ENCODE peak calls at places on chromosomes 11 and 22, in nine cellular contexts. N is dorsolateral prefrontal cortex, K is aorta, B is kidney, E is left ventricle myocardium inferior, Z is pancreas, P is A549, L is right cardiac atrium, U is endothelial cell of umbilical vein. H is an unnamed sample.

GRCh38 chr11:60953781-60954180 is 1.8 kb upstream of the SLC15A3 start:
- DNase-seq in N (no peak), K (peak; percentile 55), B (no peak), E (no peak), Z (no peak), P (no peak), L (no peak), U (peak; percentile 29), H (no peak)

GRCh38 chr11:46906596-46906995 is 11.8 kb downstream of the LRP4 start:
- DNase-seq in N (peak; percentile 66), K (peak; percentile 71), B (no peak), E (no peak), Z (no peak), P (no peak), L (no peak), U (peak; percentile 58), H (no peak)

GRCh38 chr11:134512791-134513538 is 100.9 kb upstream of the B3GAT1 start:
- DNase-seq in N (peak; percentile 17), K (peak; percentile 40), B (peak; percentile 46), E (no peak), Z (no peak), P (no peak), L (no peak), U (no peak), H (no peak)

GRCh38 chr22:44443641-44444235 is 54.3 kb downstream of the RTL6 start:
- DNase-seq in N (no peak), K (no peak), B (peak; percentile 31), E (no peak), Z (no peak), P (no peak), L (no peak), U (no peak), H (no peak)

GRCh38 chr11:72838691-72839305 is 24.6 kb downstream of the ATG16L2 start:
- DNase-seq in N (no peak), K (no peak), B (no peak), E (no peak), Z (no peak), P (no peak), L (no peak), U (no peak), H (no peak)

GRCh38 chr11:125343732-125344131 is 152.3 kb downstream of the FEZ1 start:
- DNase-seq in N (no peak), K (peak; percentile 60), B (no peak), E (no peak), Z (no peak), P (no peak), L (peak; percentile 47), U (no peak), H (no peak)

GRCh38 chr22:38970548-38970947 is 11.6 kb upstream of the APOBEC3B start:
- DNase-seq in N (no peak), K (no peak), B (no peak), E (no peak), Z (no peak), P (no peak), L (no peak), U (no peak), H (no peak)

GRCh38 chr22:22427542-22428065 is 80.9 kb downstream of the ZNF280B start:
- DNase-seq in N (no peak), K (no peak), B (no peak), E (no peak), Z (no peak), P (no peak), L (no peak), U (no peak), H (no peak)

GRCh38 chr22:42316988-42317387 is 46.5 kb upstream of the TCF20 start:
- DNase-seq in N (peak; percentile 51), K (no peak), B (no peak), E (peak; percentile 31), Z (no peak), P (no peak), L (no peak), U (no peak), H (peak; percentile 41)

GRCh38 chr22:50074551-50075042 is 10.6 kb downstream of the MLC1 start:
- DNase-seq in N (no peak), K (peak; percentile 62), B (peak; percentile 60), E (no peak), Z (peak; percentile 72), P (no peak), L (peak; percentile 35), U (no peak), H (no peak)

GRCh38 chr11:119743041-119743440 is 14.0 kb upstream of the NECTIN1 start:
- DNase-seq in N (no peak), K (no peak), B (no peak), E (no peak), Z (no peak), P (no peak), L (no peak), U (no peak), H (no peak)

GRCh38 chr11:119739975-119740374 is 11.0 kb upstream of the NECTIN1 start:
- DNase-seq in N (no peak), K (no peak), B (no peak), E (no peak), Z (peak; percentile 94), P (no peak), L (no peak), U (no peak), H (no peak)

GRCh38 chr11:119739021-119739703 is 10.2 kb upstream of the NECTIN1 start:
- DNase-seq in N (no peak), K (no peak), B (no peak), E (no peak), Z (no peak), P (no peak), L (no peak), U (no peak), H (no peak)

GRCh38 chr11:119742263-119742861 is 13.4 kb upstream of the NECTIN1 start:
- DNase-seq in N (no peak), K (peak; percentile 82), B (no peak), E (no peak), Z (no peak), P (no peak), L (peak; percentile 76), U (no peak), H (no peak)

GRCh38 chr11:119741369-119742262 is 12.6 kb upstream of the NECTIN1 start:
- DNase-seq in N (peak; percentile 63), K (peak; percentile 87), B (no peak), E (peak; percentile 52), Z (no peak), P (peak; percentile 58), L (peak; percentile 86), U (peak; percentile 20), H (no peak)
- H3K27ac ChIP-seq in N (peak overlapping the region; percentile 88), K (no peak overlapping the region), B (no peak overlapping the region), E (no peak overlapping the region), Z (no peak overlapping the region), P (no peak overlapping the region), L (no peak overlapping the region), U (no peak overlapping the region), H (peak overlapping the region; percentile 79)

GRCh38 chr11:64878494-64879225 is at the start of gene EHD1:
- DNase-seq in N (peak; percentile 96), K (peak; percentile 100), B (peak; percentile 100), E (peak; percentile 99), Z (peak; percentile 98), P (peak; percentile 97), L (peak; percentile 100), U (peak; percentile 97), H (peak; percentile 89)

GRCh38 chr11:64876226-64876750 is 2.1 kb downstream of the EHD1 start:
- DNase-seq in N (peak; percentile 58), K (peak; percentile 71), B (peak; percentile 46), E (no peak), Z (no peak), P (no peak), L (peak; percentile 42), U (peak; percentile 26), H (peak; percentile 40)

GRCh38 chr11:64876835-64877341 is 1.5 kb downstream of the EHD1 start:
- DNase-seq in N (no peak), K (peak; percentile 87), B (peak; percentile 82), E (no peak), Z (no peak), P (no peak), L (no peak), U (peak; percentile 38), H (no peak)

GRCh38 chr11:64878223-64878493 is 263 bp downstream of the EHD1 start:
- DNase-seq in N (no peak), K (no peak), B (no peak), E (no peak), Z (no peak), P (no peak), L (no peak), U (no peak), H (no peak)

DNA sequence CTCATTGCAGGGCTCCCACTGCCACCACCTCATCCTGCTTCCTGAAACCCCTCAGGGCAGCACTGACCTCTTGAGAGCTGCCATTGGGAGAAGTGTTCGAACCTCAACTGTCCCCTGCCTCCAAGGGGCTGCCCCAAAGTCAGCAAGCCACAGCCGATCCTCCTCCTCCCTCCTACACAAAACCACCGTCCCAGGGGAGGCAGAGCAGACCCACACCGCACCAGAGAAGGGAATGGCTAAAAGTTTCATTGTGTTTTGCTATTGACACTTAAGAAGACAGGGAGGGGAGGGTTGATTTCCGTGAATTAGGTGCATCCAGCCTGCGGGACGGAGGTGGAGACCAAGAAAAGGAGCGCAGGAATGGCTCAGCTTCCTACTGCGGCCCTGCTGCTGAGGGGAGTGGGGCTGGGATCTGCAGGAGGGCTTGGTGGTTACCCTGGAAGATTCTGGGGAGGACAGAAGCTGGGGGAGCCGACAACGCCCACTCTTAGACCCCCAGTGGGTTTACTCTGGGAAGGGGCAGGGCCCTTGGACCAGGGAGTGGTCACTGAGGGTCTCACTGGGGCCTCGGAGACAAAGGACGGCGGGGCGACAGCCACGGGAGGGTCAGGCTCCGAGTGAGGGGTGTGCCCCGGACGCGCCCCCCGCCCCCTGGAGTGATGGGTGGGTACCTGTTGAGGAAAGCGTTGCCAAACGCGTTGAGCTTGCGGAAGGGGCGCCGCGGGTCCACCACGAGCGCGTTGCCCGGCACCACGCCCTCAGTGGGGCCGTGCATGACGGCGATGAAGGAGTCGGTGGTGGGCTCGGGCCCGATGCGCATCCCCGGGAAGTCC is 815 bp downstream of the EHD1 start:
- DNase-seq in N (no peak), K (peak; percentile 83), B (peak; percentile 86), E (no peak), Z (no peak), P (no peak), L (peak; percentile 84), U (peak; percentile 20), H (no peak)
- H3K27ac ChIP-seq in N (peak overlapping the region; percentile 89), K (peak overlapping the region; percentile 64), B (peak overlapping the region; percentile 73), E (peak overlapping the region; percentile 94), Z (peak overlapping the region; percentile 29), P (peak overlapping the region; percentile 88), L (peak overlapping the region; percentile 78), U (peak overlapping the region; percentile 0), H (peak overlapping the region; percentile 72)

GRCh38 chr11:45400594-45400993 is 114.5 kb upstream of the SYT13 start:
- DNase-seq in N (no peak), K (no peak), B (no peak), E (no peak), Z (no peak), P (no peak), L (no peak), U (peak; percentile 41), H (no peak)
- H3K27ac ChIP-seq in N (no peak overlapping the region), K (no peak overlapping the region), B (no peak overlapping the region), E (no peak overlapping the region), Z (no peak overlapping the region), P (no peak overlapping the region), L (no peak overlapping the region), U (peak overlapping the region; percentile 60), H (no peak overlapping the region)

DNA sequence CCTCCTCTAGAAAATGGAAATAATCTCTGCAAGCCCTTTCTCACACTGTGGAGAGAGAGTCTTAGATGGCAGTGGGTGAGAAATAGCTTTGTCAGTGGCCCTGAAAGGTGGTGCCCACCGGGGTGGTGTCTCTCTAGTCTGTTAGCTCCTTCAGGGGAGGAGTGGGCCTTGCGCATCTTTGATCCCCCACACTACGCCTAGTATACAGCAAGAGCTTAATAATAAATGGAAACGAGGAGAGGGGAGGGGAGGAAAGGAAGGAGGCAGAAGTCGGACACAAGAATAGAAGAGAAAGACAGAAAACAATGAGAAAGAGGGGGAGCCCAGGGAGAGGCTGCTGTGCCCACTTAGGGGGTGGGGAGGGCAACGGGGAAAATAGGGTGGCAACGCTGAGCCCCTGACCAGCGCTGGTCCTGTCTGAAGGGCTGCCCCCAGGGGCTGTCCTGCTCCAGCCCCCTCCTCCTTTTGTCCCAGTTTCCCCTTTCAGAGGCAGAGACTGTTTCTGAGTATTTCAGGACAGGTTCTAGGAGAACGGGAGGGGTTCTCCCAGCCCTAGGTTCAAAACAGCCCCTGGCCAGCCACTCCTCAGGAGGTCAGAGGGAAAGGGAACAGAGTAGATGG is 1.2 kb downstream of the ARRB1 start:
- DNase-seq in N (no peak), K (peak; percentile 33), B (peak; percentile 61), E (no peak), Z (no peak), P (no peak), L (peak; percentile 41), U (no peak), H (no peak)
- H3K27ac ChIP-seq in N (peak overlapping the region; percentile 94), K (no peak overlapping the region), B (peak overlapping the region; percentile 56), E (peak overlapping the region; percentile 94), Z (peak overlapping the region; percentile 85), P (peak overlapping the region; percentile 77), L (peak overlapping the region; percentile 74), U (peak overlapping the region; percentile 80), H (peak overlapping the region; percentile 96)